ENCODE peak calls at places on chromosomes 16 and 17, in five cellular contexts. One of them, this sample, is unnamed.
A peak's percentile ranks its signal among the peaks of the same experiment; 100 is the strongest.

GRCh38 chr17:45339646-45340605 is 23.1 kb upstream of the MAP3K14 start:
- DNase-seq in tibial nerve: no peak
- DNase-seq in GM23338: no peak
- DNase-seq in B cell: no peak
- DNase-seq in suprapubic skin: no peak
- DNase-seq in this sample: no peak

GRCh38 chr16:2046125-2046888 is 1.3 kb downstream of the NTHL1 start:
- DNase-seq in tibial nerve: no peak
- DNase-seq in GM23338: no peak
- DNase-seq in B cell: no peak
- DNase-seq in suprapubic skin: no peak
- DNase-seq in this sample: no peak

GRCh38 chr17:49703557-49704277 is 4.0 kb downstream of the SLC35B1 start:
- DNase-seq in tibial nerve: no peak
- DNase-seq in GM23338: peak; percentile 66
- DNase-seq in B cell: peak; percentile 23
- DNase-seq in suprapubic skin: no peak
- DNase-seq in this sample: peak; percentile 18

GRCh38 chr17:42517516-42517915 is 18.5 kb upstream of the NAGLU start:
- DNase-seq in tibial nerve: peak; percentile 96
- DNase-seq in GM23338: peak; percentile 90
- DNase-seq in B cell: peak; percentile 86
- DNase-seq in suprapubic skin: peak; percentile 95
- DNase-seq in this sample: peak; percentile 83

GRCh38 chr17:11583306-11583992 is 14.8 kb upstream of the DNAH9 start:
- DNase-seq in tibial nerve: no peak
- DNase-seq in GM23338: no peak
- DNase-seq in B cell: no peak
- DNase-seq in suprapubic skin: no peak
- DNase-seq in this sample: no peak

GRCh38 chr17:43612515-43612914 is 49.2 kb downstream of the MEOX1 start:
- DNase-seq in tibial nerve: no peak
- DNase-seq in GM23338: no peak
- DNase-seq in B cell: no peak
- DNase-seq in suprapubic skin: no peak
- DNase-seq in this sample: no peak

GRCh38 chr16:22614271-22614947 is 103.7 kb downstream of the NPIPB5 start:
- DNase-seq in tibial nerve: no peak
- DNase-seq in GM23338: no peak
- DNase-seq in B cell: no peak
- DNase-seq in suprapubic skin: no peak
- DNase-seq in this sample: no peak

GRCh38 chr17:17904171-17905035 is 67.6 kb upstream of the SREBF1 start:
- DNase-seq in tibial nerve: no peak
- DNase-seq in GM23338: no peak
- DNase-seq in B cell: no peak
- DNase-seq in suprapubic skin: no peak
- DNase-seq in this sample: no peak

GRCh38 chr16:88633684-88634140 is 4.7 kb upstream of the IL17C start:
- DNase-seq in tibial nerve: no peak
- DNase-seq in GM23338: peak; percentile 86
- DNase-seq in B cell: no peak
- DNase-seq in suprapubic skin: no peak
- DNase-seq in this sample: peak; percentile 20

GRCh38 chr16:57422026-57422944 is 17.7 kb downstream of the CCL17 start:
- DNase-seq in tibial nerve: peak; percentile 46
- DNase-seq in GM23338: peak; percentile 71
- DNase-seq in B cell: no peak
- DNase-seq in suprapubic skin: no peak
- DNase-seq in this sample: peak; percentile 39
- TF ChIP-seq CTCF in tibial nerve: peak; percentile 46
- TF ChIP-seq CTCF in GM23338: peak; percentile 79
- TF ChIP-seq CTCF in B cell: no peak
- TF ChIP-seq CTCF in suprapubic skin: peak; percentile 18
- TF ChIP-seq CTCF in this sample: peak; percentile 49

GRCh38 chr17:410674-411401 is 58.2 kb upstream of the RPH3AL start:
- DNase-seq in tibial nerve: no peak
- DNase-seq in GM23338: peak; percentile 70
- DNase-seq in B cell: peak; percentile 32
- DNase-seq in suprapubic skin: no peak
- DNase-seq in this sample: no peak
- TF ChIP-seq CTCF in tibial nerve: no peak
- TF ChIP-seq CTCF in GM23338: peak; percentile 48
- TF ChIP-seq CTCF in B cell: no peak
- TF ChIP-seq CTCF in suprapubic skin: no peak
- TF ChIP-seq CTCF in this sample: no peak

GRCh38 chr17:2024572-2025219 is 438 bp downstream of the RTN4RL1 start:
- DNase-seq in tibial nerve: no peak
- DNase-seq in GM23338: peak; percentile 51
- DNase-seq in B cell: no peak
- DNase-seq in suprapubic skin: no peak
- DNase-seq in this sample: no peak

GRCh38 chr17:2025220-2025621 is at the start of gene RTN4RL1:
- DNase-seq in tibial nerve: peak; percentile 46
- DNase-seq in GM23338: peak; percentile 72
- DNase-seq in B cell: peak; percentile 71
- DNase-seq in suprapubic skin: peak; percentile 85
- DNase-seq in this sample: peak; percentile 72

GRCh38 chr17:2023692-2024571 is 1.2 kb downstream of the RTN4RL1 start:
- DNase-seq in tibial nerve: peak; percentile 83
- DNase-seq in GM23338: peak; percentile 96
- DNase-seq in B cell: peak; percentile 67
- DNase-seq in suprapubic skin: no peak
- DNase-seq in this sample: peak; percentile 79

GRCh38 chr17:2027528-2028233 is 2.3 kb upstream of the DPH1 start:
- DNase-seq in tibial nerve: no peak
- DNase-seq in GM23338: no peak
- DNase-seq in B cell: no peak
- DNase-seq in suprapubic skin: no peak
- DNase-seq in this sample: no peak

GRCh38 chr17:2025622-2026309 is 632 bp upstream of the RTN4RL1 start:
- DNase-seq in tibial nerve: peak; percentile 77
- DNase-seq in GM23338: peak; percentile 78
- DNase-seq in B cell: peak; percentile 34
- DNase-seq in suprapubic skin: peak; percentile 91
- DNase-seq in this sample: peak; percentile 79
- TF ChIP-seq CTCF in tibial nerve: peak; percentile 44
- TF ChIP-seq CTCF in GM23338: peak; percentile 71
- TF ChIP-seq CTCF in B cell: peak; percentile 13
- TF ChIP-seq CTCF in suprapubic skin: peak; percentile 24
- TF ChIP-seq CTCF in this sample: peak; percentile 56

GRCh38 chr17:39014795-39015545 is 47.8 kb upstream of the FBXO47 start:
- DNase-seq in tibial nerve: no peak
- DNase-seq in GM23338: no peak
- DNase-seq in B cell: no peak
- DNase-seq in suprapubic skin: no peak
- DNase-seq in this sample: no peak
- TF ChIP-seq CTCF in tibial nerve: no peak
- TF ChIP-seq CTCF in GM23338: no peak
- TF ChIP-seq CTCF in B cell: no peak
- TF ChIP-seq CTCF in suprapubic skin: no peak
- TF ChIP-seq CTCF in this sample: no peak

DNA sequence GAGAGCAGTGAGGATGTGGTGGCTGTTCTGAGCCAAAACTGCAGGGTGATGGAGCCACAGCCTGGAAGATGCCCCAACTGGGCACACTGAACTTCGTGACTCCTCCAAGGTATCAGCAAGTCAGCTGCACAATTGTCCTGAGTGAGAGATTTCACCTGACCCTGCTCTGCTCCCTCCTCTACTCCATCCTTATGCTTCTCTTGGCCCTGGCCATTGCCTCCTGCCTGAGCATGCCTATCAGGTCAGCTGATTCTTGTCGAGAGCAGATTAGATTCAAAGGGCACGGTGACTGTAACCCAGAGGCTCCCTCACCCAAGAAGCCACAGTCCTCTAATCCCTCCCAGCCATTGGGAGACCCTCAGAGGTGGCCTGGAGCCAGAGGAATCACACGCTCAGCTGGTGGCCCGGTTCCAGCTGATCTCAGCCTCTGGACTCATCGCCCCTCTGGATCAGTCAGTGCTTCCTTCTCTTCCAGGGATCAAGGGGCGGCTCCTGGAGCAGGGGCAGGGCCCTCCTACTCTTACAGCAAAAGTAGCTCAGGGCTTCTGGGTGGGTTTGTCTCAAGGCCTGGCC is 7.0 kb upstream of the CYB561 start:
- DNase-seq in tibial nerve: no peak
- DNase-seq in GM23338: no peak
- DNase-seq in B cell: no peak
- DNase-seq in suprapubic skin: no peak
- DNase-seq in this sample: no peak
- TF ChIP-seq CTCF in tibial nerve: no peak
- TF ChIP-seq CTCF in GM23338: no peak
- TF ChIP-seq CTCF in B cell: no peak
- TF ChIP-seq CTCF in suprapubic skin: no peak
- TF ChIP-seq CTCF in this sample: no peak

GRCh38 chr17:78412403-78412802 is 34.0 kb downstream of the PGS1 start:
- DNase-seq in tibial nerve: no peak
- DNase-seq in GM23338: peak; percentile 54
- DNase-seq in B cell: no peak
- DNase-seq in suprapubic skin: no peak
- DNase-seq in this sample: no peak
- TF ChIP-seq CTCF in tibial nerve: peak; percentile 23
- TF ChIP-seq CTCF in GM23338: peak; percentile 59
- TF ChIP-seq CTCF in B cell: no peak
- TF ChIP-seq CTCF in suprapubic skin: no peak
- TF ChIP-seq CTCF in this sample: peak; percentile 39

DNA sequence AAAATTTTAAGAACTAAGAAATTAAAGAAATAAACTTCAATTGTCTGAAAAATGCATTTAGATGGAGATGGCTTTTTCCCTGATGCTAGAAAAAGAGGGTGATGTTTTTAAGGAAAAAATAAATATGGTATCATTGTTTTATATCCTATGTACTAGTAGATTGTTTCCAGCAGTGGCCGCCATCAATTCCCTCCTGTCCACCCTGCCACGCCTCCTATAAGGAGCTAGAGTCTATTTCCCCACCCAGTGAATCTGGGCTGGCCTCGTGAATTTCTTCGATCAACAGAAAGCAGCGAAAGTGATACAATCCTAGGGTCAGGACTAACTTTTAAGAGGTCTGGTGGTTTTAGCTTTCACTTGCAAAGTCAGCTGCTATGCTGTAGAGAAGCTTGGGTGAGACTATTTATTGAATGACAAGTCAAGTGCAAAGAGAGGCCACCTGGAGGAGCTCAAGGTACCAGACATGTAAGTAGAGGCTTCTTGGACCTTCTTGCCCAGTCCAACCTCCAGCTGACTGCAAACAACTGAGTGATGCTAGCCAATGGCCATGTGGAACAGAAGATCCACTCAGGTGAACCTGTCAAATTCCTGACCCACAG is 80.9 kb upstream of the MTMR4 start:
- DNase-seq in tibial nerve: no peak
- DNase-seq in GM23338: peak; percentile 42
- DNase-seq in B cell: no peak
- DNase-seq in suprapubic skin: no peak
- DNase-seq in this sample: no peak
- TF ChIP-seq CTCF in tibial nerve: no peak
- TF ChIP-seq CTCF in GM23338: peak; percentile 41
- TF ChIP-seq CTCF in B cell: no peak
- TF ChIP-seq CTCF in suprapubic skin: no peak
- TF ChIP-seq CTCF in this sample: no peak

DNA sequence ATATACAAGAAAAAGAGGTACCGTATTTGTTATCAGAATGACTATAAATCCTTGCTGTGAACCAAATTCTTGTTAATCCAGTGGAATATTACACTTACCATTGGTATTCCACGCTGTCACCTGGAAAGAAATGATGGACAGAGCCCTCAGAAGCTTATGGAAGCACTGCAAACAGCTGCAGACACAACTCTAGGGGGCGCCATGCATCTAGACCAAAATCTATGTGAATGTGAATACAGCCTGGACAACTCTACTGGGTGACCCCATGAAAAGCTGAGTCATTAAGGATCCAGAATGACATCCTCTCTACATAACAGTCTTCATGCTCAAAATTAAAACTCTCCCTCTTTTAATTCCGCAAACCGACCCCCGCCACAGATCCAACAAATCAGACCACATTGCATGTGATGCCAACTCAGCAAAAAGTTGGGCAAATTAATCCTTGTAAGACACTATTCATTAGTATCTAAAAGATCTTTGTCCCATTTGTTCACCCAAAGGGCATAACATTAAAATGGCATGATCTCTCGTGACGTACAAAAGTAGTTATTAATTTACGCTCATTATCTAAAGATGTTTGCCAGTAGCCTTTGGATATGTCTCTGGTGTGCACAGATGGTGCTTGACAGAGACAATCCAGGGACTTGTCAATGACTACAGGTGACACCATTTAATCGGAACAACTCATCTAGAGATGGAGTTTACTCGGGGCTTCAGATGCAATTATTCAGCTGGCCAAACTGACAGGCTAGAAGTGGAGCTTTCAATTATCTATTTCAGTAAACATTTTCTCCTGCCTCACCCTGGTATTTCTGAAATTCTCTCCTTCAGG is 552.7 kb upstream of the PSMD7 start:
- DNase-seq in tibial nerve: no peak
- DNase-seq in GM23338: peak; percentile 60
- DNase-seq in B cell: no peak
- DNase-seq in suprapubic skin: no peak
- DNase-seq in this sample: no peak
- TF ChIP-seq CTCF in tibial nerve: no peak
- TF ChIP-seq CTCF in GM23338: peak; percentile 71
- TF ChIP-seq CTCF in B cell: no peak
- TF ChIP-seq CTCF in suprapubic skin: no peak
- TF ChIP-seq CTCF in this sample: peak; percentile 12